ENCODE peak calls at places on chromosomes 5 and 9, in four cellular contexts. Q is ovary, B is neural crest cell, M is Calu3. N is an unnamed sample.
A peak's percentile ranks its signal among the peaks of the same experiment; 100 is the strongest.

GRCh38 chr5:66877843-66878242 is 281.6 kb downstream of the MAST4 start:
- DNase-seq in Q (no peak), B (no peak), M (peak; percentile 52), N (no peak)

GRCh38 chr5:43063731-43064171 is 23.6 kb upstream of the ANXA2R start:
- DNase-seq in M (peak; percentile 67), Q (no peak), B (no peak), N (no peak)

GRCh38 chr5:9445989-9446388 is 99.9 kb downstream of the SEMA5A start:
- DNase-seq in Q (no peak), B (no peak), M (no peak), N (no peak)

GRCh38 chr9:131706608-131706970 is 33.3 kb downstream of the RAPGEF1 start:
- DNase-seq in B (no peak), Q (no peak), M (no peak), N (no peak)

GRCh38 chr5:122102825-122103224 is 24.8 kb upstream of the LOX start:
- DNase-seq in M (no peak), B (no peak), Q (no peak), N (no peak)

GRCh38 chr5:156934450-156935211 is 28.4 kb downstream of the TIMD4 start:
- DNase-seq in B (peak; percentile 26), M (peak; percentile 52), Q (peak; percentile 15), N (no peak)

GRCh38 chr9:128204858-128205257 is 1.7 kb downstream of the DNM1 start:
- DNase-seq in M (no peak), B (no peak), Q (no peak), N (no peak)

GRCh38 chr5:150286820-150287219 is 2.8 kb downstream of the CAMK2A start:
- DNase-seq in M (peak; percentile 79), Q (no peak), B (no peak), N (no peak)

GRCh38 chr5:2269656-2270055 is 386.9 kb upstream of the IRX4 start:
- DNase-seq in Q (no peak), B (no peak), M (no peak), N (no peak)

GRCh38 chr9:36416870-36417269 is 16.8 kb upstream of the RNF38 start:
- DNase-seq in B (no peak), M (no peak), Q (no peak), N (no peak)

DNA sequence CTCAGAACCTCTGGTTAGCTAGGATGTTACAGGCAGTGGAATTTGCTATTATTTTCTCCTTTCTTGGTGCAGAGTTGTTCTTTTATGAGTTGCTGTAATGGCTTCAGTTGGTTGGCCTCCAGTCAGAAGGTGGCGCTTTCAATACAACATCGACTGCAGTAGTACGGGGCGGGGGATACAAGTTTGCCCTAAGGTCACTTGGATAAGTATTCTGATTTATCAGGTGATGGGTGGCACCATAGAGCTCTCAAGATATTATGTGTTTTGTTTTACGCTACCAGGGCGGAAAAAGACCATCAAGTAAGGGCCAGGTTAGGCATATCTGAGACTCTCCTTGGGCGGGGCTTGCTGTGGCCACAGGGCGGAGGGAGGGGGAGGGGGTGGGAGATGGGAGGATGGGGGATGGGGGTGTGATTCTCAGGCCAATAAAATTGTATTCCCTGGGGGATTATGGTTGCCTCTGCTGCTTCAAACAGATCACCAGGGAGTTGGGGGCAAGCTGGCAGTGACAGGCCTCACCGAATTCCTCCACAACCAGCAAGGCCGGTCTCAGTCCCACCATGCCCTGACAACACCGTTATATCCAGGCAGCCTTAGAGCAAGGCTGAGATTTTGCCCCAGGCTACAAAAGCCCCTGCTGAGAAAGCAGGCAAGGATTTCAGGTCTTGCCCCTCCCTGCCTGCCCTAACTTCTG is 15.9 kb upstream of the RNF38 start:
- DNase-seq in M (no peak), B (no peak), Q (no peak), N (no peak)
- TF ChIP-seq CTCF in M (no peak), B (no peak), Q (no peak), N (peak; percentile 4)

GRCh38 chr5:68478306-68479091 is 262.9 kb downstream of the PIK3R1 start:
- DNase-seq in M (no peak), Q (no peak), B (no peak), N (no peak)

GRCh38 chr5:68480385-68480940 is 264.9 kb downstream of the PIK3R1 start:
- DNase-seq in B (no peak), Q (no peak), M (no peak), N (no peak)

GRCh38 chr5:68475476-68475875 is 259.9 kb downstream of the PIK3R1 start:
- DNase-seq in B (no peak), M (no peak), Q (no peak), N (no peak)

GRCh38 chr5:68479524-68479923 is 264.0 kb downstream of the PIK3R1 start:
- DNase-seq in M (no peak), Q (no peak), B (no peak), N (peak; percentile 14)

GRCh38 chr5:68476854-68477253 is 261.3 kb downstream of the PIK3R1 start:
- DNase-seq in B (no peak), M (peak; percentile 8), Q (no peak), N (no peak)
- TF ChIP-seq CTCF in B (peak; percentile 25), M (no peak), Q (no peak), N (no peak)

GRCh38 chr9:37969130-37969529 is 65.2 kb upstream of the SLC25A51 start:
- DNase-seq in Q (no peak), B (no peak), M (peak; percentile 64), N (no peak)
- TF ChIP-seq CTCF in Q (no peak), B (no peak), M (no peak), N (no peak)

GRCh38 chr5:148229840-148230239 is 8.5 kb upstream of the MARCOL start:
- DNase-seq in B (no peak), M (no peak), Q (no peak), N (no peak)
- TF ChIP-seq CTCF in B (no peak), M (no peak), Q (no peak), N (no peak)

GRCh38 chr5:79829260-79829659 is 139.6 kb downstream of the CMYA5 start:
- DNase-seq in M (peak; percentile 26), Q (no peak), B (peak; percentile 26), N (no peak)
- TF ChIP-seq CTCF in M (no peak), Q (no peak), B (peak; percentile 53), N (no peak)

DNA sequence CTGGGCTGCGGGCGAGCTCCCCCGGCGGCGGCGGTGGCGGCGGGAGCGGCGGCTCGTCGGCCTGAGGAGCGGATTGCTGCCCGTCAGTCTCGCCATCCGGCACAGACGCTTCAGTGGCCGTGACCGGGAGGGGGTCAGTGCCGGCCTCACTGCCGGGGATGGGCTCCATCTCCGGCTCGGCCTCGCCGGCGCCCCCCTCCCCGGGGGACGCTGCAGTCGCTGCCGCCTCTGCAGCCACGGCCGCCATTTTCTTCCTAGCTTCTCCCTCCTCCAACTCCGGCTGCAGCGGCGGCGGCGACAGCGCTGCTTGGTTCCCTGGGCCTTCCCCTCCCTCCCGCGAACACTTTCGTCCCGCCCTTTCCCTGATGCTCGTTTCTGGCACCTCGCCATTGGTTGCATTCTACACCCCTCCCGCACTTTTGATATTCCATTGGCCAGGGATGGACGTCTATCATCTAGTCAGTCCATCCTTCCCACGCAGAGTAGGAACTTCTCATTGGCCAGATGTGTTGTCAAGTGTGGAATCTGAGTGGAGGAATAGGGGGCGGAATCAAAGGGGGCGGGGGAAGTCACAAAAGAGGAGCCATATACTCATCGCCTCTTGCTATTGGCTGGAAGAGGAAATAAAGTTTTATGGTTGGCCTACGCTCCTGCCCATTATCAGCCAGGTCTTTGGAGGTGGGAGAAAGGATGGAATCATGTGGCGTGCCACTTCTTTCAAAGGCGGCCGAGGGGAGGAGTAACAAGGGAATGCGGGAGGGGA is at the start of gene PWWP2A:
- DNase-seq in Q (peak; percentile 98), M (peak; percentile 99), B (peak; percentile 90), N (peak; percentile 80)
- TF ChIP-seq CTCF in Q (peak; percentile 42), M (no peak), B (peak; percentile 39), N (no peak)

DNA sequence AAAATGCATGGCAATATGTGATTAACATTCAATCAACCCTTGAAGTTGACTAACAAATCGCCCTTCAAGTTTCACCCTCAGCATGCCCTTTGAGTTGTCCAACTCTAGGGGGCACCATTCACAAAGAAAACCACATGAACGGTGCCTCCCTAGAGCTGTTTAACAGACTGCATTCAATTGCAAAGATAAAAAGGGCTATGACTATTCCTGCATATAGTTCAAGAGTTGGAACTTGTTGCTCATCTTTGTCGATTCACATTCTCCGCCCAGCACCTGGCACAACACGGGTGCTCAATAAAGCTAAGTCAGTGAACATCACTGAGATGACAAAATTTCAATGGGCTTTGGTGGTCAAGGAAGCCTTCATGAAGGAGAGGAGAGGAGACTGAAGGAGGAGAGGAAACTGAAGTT is 69.6 kb upstream of the SLC30A5 start:
- DNase-seq in B (no peak), Q (no peak), M (peak; percentile 38), N (no peak)
- TF ChIP-seq CTCF in B (peak; percentile 72), Q (no peak), M (peak; percentile 50), N (peak; percentile 76)

DNA sequence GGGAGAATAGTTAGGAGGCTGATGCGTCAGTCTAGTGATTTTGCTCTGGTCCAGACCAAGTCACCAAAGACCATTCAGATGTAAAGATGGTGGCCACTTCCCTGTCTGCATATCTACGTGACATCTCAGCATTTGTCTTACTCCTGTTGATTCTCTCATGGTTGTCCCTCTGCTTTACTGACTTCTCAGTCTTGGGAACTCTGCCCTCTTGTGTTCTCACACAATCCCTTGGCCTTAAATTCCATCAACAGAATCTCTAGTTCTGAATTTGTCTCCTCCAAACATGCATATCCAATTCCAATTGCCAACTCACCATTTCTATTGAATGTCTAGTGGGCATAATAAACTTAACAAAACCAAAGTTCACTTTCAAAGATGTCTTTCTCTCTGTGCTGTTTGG is 147.8 kb downstream of the SLC24A2 start:
- DNase-seq in B (no peak), Q (no peak), M (no peak), N (no peak)
- TF ChIP-seq CTCF in B (no peak), Q (no peak), M (no peak), N (peak; percentile 5)

GRCh38 chr5:3602713-3603502 is 7.3 kb downstream of the IRX1 start:
- DNase-seq in Q (no peak), M (no peak), B (no peak), N (no peak)
- TF ChIP-seq CTCF in Q (no peak), M (no peak), B (peak; percentile 69), N (peak; percentile 40)

DNA sequence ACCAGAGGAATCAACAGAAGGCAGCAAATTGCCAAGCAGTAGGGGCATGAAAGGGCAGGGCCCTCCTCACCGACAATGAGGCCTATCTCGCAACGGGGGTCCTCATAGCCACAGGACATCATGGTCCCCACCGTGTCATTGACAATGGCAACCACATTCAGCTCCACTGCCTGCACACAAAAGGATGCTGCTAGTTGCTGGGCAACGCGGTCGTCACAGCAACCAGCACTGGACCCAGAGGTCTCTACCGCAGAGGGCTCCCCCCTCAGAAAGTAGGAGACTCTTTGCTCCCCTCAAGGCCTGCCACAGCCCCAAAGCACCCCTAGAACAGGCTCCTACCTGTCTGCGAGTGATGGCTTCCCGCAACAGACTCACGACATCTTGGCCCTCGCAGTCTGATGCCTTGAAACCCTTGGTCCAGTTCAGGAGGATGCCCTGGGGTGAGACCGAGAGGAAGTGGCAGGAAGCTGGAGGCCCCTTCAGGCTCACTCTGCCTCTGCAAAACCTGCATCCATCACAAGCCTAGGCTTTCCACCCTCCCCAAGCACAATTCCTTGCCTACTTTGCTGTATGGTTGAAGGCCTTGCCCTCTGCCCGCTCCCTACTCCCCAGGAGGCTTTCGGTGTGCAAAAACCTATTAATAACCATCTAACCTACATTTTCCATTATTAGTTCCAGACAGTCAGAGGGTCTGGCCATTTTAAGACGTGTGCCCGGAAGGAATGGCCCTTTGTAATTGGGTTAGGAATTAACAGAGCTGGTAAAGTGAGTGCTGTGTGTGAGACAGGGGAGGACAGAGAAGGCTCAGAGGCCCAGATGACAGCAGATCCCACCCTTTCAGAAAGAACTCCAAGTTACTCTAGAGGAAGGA is 15.2 kb downstream of the HK3 start:
- DNase-seq in B (no peak), M (no peak), Q (no peak), N (no peak)
- TF ChIP-seq CTCF in B (no peak), M (no peak), Q (no peak), N (no peak)

N was measured in D721Med.